ENCODE peak calls at places on chromosomes 12 and 14, in five cellular contexts. J is skeletal muscle cell, Y is Peyer's patch, V is small intestine, R is lower lobe of right lung. L is an unnamed sample.

GRCh38 chr14:95662376-95663186 is 23.6 kb upstream of the TCL1B start:
- DNase-seq in Y (no peak), V (peak), R (no peak), J (no peak), L (no peak)

GRCh38 chr12:95859344-95859816 is 628 bp downstream of the SNRPF start:
- DNase-seq in V (peak), Y (no peak), J (no peak), R (no peak), L (no peak)

GRCh38 chr12:52305921-52306705 is 14.8 kb upstream of the KRT81 start:
- DNase-seq in J (no peak), V (no peak), Y (no peak), R (no peak), L (peak)

GRCh38 chr12:44750468-44750867 is 125.6 kb downstream of the NELL2 start:
- DNase-seq in R (no peak), J (no peak), V (no peak), Y (no peak), L (no peak)

GRCh38 chr12:10705655-10706054 is 17.5 kb downstream of the YBX3 start:
- DNase-seq in J (no peak), R (no peak), V (no peak), Y (no peak), L (no peak)

GRCh38 chr12:123001467-123001866 is 21.0 kb downstream of the ARL6IP4 start:
- DNase-seq in J (no peak), R (no peak), V (peak), Y (no peak), L (no peak)

GRCh38 chr12:46402451-46402850 is 29.9 kb upstream of the SLC38A2 start:
- DNase-seq in R (no peak), V (no peak), J (peak), Y (no peak), L (peak)

GRCh38 chr14:67583711-67584644 is 16.1 kb downstream of the PIGH start:
- DNase-seq in R (no peak), V (peak), Y (peak), J (peak), L (no peak)

GRCh38 chr14:105014631-105015030 is 6.3 kb downstream of the CDCA4 start:
- DNase-seq in V (no peak), J (no peak), R (no peak), Y (no peak), L (no peak)

GRCh38 chr12:50248883-50249282 is 34.4 kb downstream of the LIMA1 start:
- DNase-seq in Y (no peak), R (no peak), V (peak), J (no peak), L (no peak)

GRCh38 chr12:121803861-121804416 is at the start of gene SETD1B:
- DNase-seq in J (no peak), Y (peak), R (peak), V (peak), L (no peak)

GRCh38 chr14:76805245-76805644 is 7.4 kb downstream of the ANGEL1 start:
- DNase-seq in Y (no peak), V (no peak), R (no peak), J (no peak), L (no peak)
- H3K4me3 ChIP-seq in Y (no peak), V (no peak), R (no peak), J (no peak), L (no peak)

DNA sequence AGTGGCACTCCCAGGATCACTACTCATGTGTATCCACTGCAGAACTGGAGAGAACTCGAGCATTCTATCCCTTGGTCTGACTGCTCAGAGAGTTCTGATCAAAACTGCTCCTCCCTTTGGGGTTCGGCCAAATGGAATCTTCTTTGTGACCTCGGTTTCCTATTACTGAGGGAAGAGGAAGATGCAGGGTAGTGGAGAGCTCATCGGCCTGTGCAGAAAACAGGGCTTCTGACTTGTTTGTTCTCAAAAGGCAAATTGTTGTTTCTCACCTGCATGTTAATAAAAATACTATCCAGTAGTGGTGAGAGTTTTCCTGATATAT is 17.1 kb upstream of the AKAP6 start:
- DNase-seq in V (no peak), R (no peak), J (no peak), Y (no peak), L (no peak)
- H3K4me3 ChIP-seq in V (no peak), R (no peak), J (no peak), Y (no peak), L (no peak)

GRCh38 chr12:54549774-54550451 is 512 bp downstream of the PDE1B start:
- DNase-seq in Y (peak), J (no peak), V (no peak), R (no peak), L (peak)
- H3K4me3 ChIP-seq in Y (peak), J (peak), V (peak), R (peak), L (peak)

DNA sequence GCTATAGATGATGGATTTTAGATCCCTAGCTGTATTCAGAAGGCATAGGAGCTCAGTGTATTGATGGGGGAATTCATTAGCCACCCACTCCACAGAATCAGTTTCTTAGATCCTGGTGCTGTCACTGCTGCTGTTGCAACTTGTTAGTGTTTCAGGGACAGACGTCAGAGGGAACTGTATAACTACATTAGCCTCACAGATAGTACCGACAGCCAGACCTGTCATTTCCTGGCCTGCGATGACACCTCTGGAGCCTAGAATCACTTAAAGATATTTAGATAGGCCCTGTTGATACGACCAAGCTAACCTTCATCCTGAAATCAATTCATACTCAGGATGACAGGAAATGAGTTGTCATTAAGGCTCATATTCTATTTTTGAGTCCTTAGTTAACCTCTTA is 735.2 kb downstream of the DIO2 start:
- DNase-seq in R (no peak), Y (no peak), J (no peak), V (no peak), L (no peak)
- H3K4me3 ChIP-seq in R (no peak), Y (no peak), J (no peak), V (no peak), L (no peak)

DNA sequence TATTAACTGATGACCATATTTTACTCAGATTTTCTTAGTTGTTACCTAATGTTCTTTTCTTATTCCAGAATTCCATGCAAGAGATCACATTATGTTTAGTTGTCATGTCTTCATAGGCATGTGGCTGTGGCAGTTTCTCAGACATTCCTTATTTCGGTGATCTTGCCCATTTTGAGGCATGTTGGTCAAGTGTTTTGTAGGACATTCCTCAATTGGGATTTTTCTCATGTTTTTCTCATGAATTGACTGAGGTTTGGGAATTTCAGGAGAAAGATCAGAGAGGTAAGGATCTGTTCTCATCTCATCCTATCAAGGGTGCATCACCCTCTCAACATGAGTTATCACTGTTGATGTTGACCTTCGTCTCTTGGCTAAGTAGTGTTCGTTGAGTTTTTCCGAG is 81.3 kb downstream of the CHST11 start:
- DNase-seq in R (no peak), J (no peak), V (no peak), Y (no peak), L (no peak)
- H3K4me3 ChIP-seq in R (no peak), J (no peak), V (no peak), Y (no peak), L (no peak)

GRCh38 chr14:51327376-51327775 is 87.3 kb downstream of the TMX1 start:
- DNase-seq in V (no peak), R (no peak), Y (no peak), J (no peak), L (no peak)

GRCh38 chr14:51323492-51323891 is 83.4 kb downstream of the TMX1 start:
- DNase-seq in Y (no peak), R (no peak), V (no peak), J (no peak), L (no peak)

GRCh38 chr14:51331651-51332367 is 91.8 kb downstream of the TMX1 start:
- DNase-seq in J (no peak), R (no peak), V (no peak), Y (no peak), L (no peak)

GRCh38 chr14:51328942-51329350 is 88.9 kb downstream of the TMX1 start:
- DNase-seq in J (peak), Y (no peak), R (no peak), V (no peak), L (no peak)

DNA sequence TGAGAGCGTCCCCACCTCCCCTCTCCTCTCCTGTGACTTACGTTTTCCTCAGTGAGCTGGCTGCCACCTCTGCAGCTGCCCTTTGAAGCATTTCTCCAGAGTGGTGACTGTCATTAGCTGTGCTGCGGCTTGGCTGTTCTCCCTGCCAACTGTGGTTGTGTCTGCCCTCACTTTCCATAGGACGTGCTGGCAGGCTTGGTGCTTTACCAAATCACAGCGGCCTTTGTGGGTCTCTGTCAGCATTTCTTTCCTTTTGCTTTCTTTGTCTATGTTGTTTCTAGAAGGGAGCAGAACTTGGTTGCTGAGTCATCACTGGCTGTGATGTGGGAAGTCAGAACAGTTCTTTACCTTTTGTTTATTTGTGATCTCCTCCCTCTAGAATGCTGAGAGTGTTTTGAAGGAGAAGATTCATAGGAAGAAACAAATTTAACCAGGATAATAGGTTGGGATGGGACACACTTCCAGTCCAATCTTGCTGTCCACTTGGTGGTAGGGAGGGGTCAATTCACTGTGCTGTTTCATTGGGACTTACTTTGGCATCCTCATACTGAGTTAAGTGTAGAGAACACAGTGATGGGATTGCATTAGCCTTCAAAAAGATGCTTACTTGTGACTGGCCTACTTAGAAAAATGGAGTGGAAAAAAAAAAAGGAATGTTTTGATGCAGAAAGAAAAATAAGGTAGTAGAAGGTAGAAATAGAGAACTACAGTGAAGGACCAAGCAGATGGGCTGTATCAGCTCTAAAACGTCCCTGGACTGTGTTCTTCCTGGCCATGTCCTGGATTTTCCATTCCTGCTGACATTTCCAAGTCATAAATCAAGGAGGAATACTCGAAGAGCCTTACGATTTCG is 88.3 kb downstream of the TMX1 start:
- DNase-seq in J (peak), Y (no peak), V (no peak), R (no peak), L (no peak)
- H3K4me3 ChIP-seq in J (no peak), Y (no peak), V (no peak), R (no peak), L (no peak)

GRCh38 chr14:23149745-23150144 is 30.7 kb upstream of the CEBPE start:
- DNase-seq in R (no peak), Y (no peak), V (no peak), J (no peak), L (no peak)
- H3K4me3 ChIP-seq in R (no peak), Y (no peak), V (no peak), J (no peak), L (no peak)